ENCODE peak calls at places on chromosomes 11 and 22, in six cellular contexts. H is foreskin fibroblast, Z is cardiac fibroblast, F is HCT116, R is PC-9, U is lower leg skin. C is an unnamed sample.

GRCh38 chr22:20590477-20591294 is 83.3 kb downstream of the MED15 start:
- DNase-seq in R (no peak), H (no peak), U (no peak), Z (no peak), F (no peak), C (no peak)

GRCh38 chr11:71451596-71452353 is 1.2 kb upstream of the NADSYN1 start:
- DNase-seq in R (no peak), F (no peak), U (no peak), Z (no peak), H (no peak), C (peak)

GRCh38 chr22:21984793-21985192 is 2.2 kb upstream of the TOP3B start:
- DNase-seq in Z (peak), F (peak), U (no peak), R (no peak), H (peak), C (peak)

GRCh38 chr11:25453471-25453870 is 878.5 kb upstream of the ANO3 start:
- DNase-seq in Z (no peak), F (no peak), H (no peak), R (no peak), U (no peak), C (no peak)

GRCh38 chr22:31504282-31504681 is 7.9 kb downstream of the SFI1 start:
- DNase-seq in H (peak), F (no peak), R (no peak), U (no peak), Z (peak), C (no peak)

GRCh38 chr11:128297111-128297651 is 290.2 kb downstream of the ETS1 start:
- DNase-seq in U (no peak), R (no peak), Z (no peak), H (no peak), F (no peak), C (no peak)

GRCh38 chr22:35754761-35755160 is 37.1 kb downstream of the APOL5 start:
- DNase-seq in H (no peak), Z (no peak), U (no peak), R (no peak), F (no peak), C (no peak)

GRCh38 chr22:26851125-26851524 is 193.7 kb downstream of the MIAT start:
- DNase-seq in F (no peak), U (peak), H (no peak), R (no peak), Z (no peak), C (no peak)

GRCh38 chr11:117009905-117010605 is 88.2 kb downstream of the SIK3 start:
- DNase-seq in F (no peak), H (no peak), Z (peak), U (no peak), R (no peak), C (no peak)

GRCh38 chr22:44392446-44392921 is 79.7 kb upstream of the SHISAL1 start:
- DNase-seq in R (peak), H (no peak), F (no peak), Z (no peak), U (no peak), C (no peak)

GRCh38 chr11:134474942-134475341 is 62.9 kb upstream of the B3GAT1 start:
- DNase-seq in H (no peak), F (no peak), R (no peak), U (no peak), Z (no peak), C (no peak)

DNA sequence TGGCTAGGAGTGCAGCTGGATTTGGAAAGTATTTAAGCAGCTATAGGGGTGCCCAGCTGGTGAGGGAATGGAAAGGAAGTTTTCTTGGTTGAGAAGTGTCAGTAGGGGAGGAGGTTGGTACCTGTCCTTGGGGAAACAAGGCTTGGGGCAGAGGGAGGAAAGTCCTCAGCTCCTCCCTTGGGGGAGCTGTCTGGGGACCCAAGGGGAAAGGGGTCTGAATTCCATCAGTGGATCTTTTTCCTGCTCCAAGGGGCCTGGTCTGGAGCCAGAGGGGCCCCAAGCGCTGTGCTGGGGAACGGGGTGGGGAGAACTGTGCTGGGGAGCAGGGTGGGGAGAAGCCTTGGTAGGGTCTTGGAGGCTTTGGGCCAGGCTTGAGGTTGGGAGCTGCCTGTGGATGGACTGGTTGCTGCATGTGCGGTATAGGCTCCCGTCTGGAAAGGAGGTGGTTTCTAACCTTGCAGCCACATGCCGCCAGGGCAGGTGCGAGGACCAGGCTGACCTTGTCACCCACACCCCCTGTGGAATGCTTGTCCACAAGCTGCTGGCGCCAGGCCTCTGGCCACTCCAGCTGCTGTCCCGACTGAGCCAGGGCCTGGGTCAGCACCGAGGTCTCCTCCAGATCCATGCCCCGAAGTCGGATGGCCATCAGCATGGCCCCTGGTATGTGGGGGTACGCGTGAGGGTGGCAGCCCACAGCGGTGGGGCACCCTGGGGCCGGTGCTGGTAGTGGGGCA is 963 bp downstream of the TYMP start:
- DNase-seq in U (no peak), Z (no peak), R (no peak), H (no peak), F (no peak), C (peak)
- TF ChIP-seq CTCF in U (no peak), Z (no peak), R (no peak), H (no peak), F (no peak), C (no peak)

GRCh38 chr11:61866958-61867343 is 24.4 kb downstream of the FADS3 start:
- DNase-seq in U (no peak), R (no peak), F (no peak), H (no peak), Z (no peak), C (no peak)
- H3K4me3 ChIP-seq in U (no peak), R (no peak), F (no peak), H (no peak), Z (no peak), C (no peak)

GRCh38 chr11:101618691-101619090 is 34.9 kb upstream of the TRPC6 start:
- DNase-seq in U (no peak), Z (peak), H (peak), R (no peak), F (no peak), C (no peak)

GRCh38 chr11:101617735-101618332 is 34.0 kb upstream of the TRPC6 start:
- DNase-seq in H (peak), R (no peak), U (no peak), F (no peak), Z (peak), C (no peak)

DNA sequence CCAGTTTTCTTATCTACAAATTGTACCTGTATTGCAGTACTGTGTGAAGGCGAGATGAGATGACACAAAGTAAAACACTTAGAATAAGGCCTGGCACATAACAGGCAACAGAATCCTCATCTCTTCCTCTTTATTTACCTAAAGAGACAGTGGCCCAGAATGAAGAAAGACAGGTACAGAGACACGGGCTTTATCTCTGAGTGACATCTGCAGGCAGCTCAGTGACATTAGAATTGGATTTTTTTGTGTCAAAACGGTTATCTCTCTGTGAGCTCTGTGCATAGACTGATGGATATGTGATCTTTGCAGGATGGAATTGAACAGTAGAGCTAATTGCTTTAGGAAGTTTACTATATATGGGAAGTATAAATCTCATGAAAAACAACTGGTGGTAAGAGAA is 36.2 kb upstream of the TRPC6 start:
- DNase-seq in Z (no peak), U (no peak), H (no peak), R (no peak), F (no peak), C (no peak)
- TF ChIP-seq CTCF in Z (no peak), U (no peak), H (no peak), R (no peak), F (no peak), C (no peak)

GRCh38 chr11:121450424-121450823 is 1.7 kb upstream of the SORL1 start:
- DNase-seq in H (no peak), F (no peak), R (no peak), Z (no peak), U (no peak), C (no peak)
- H3K4me3 ChIP-seq in H (no peak), F (no peak), R (no peak), Z (no peak), U (no peak), C (peak)